ENCODE peak calls at places on chromosome 9, in five cellular contexts. R, G, D, N and B are unnamed samples.

GRCh38 chr9:89436963-89437625 is 60.8 kb downstream of the SEMA4D start:
- DNase-seq in R (no peak), G (peak; percentile 83), D (no peak), N (no peak), B (no peak)

GRCh38 chr9:6271508-6272228 is 56.1 kb downstream of the IL33 start:
- DNase-seq in R (no peak), G (no peak), D (no peak), N (no peak), B (no peak)

GRCh38 chr9:137454145-137454505 is 5.0 kb downstream of the NSMF start:
- DNase-seq in R (peak; percentile 46), G (no peak), D (no peak), N (peak; percentile 71), B (no peak)

GRCh38 chr9:136791466-136792276 is 527 bp downstream of the TMEM141 start:
- DNase-seq in R (no peak), G (peak; percentile 75), D (peak; percentile 65), N (peak; percentile 67), B (peak; percentile 31)

GRCh38 chr9:68872026-68872501 is 141.8 kb downstream of the PRKACG start:
- DNase-seq in R (no peak), G (no peak), D (no peak), N (no peak), B (no peak)

GRCh38 chr9:21995652-21996275 is 1.2 kb downstream of the CDKN2B-AS1 start:
- DNase-seq in R (no peak), G (peak; percentile 51), D (peak; percentile 24), N (peak; percentile 58), B (no peak)

GRCh38 chr9:98774746-98775145 is 21.6 kb downstream of the ANKS6 start:
- DNase-seq in R (no peak), G (no peak), D (no peak), N (peak; percentile 23), B (no peak)

GRCh38 chr9:111566234-111566633 is 33.2 kb downstream of the PTGR1 start:
- DNase-seq in R (no peak), G (no peak), D (no peak), N (no peak), B (no peak)

GRCh38 chr9:108156270-108156998 is 666.9 kb upstream of the KLF4 start:
- DNase-seq in R (no peak), G (no peak), D (peak; percentile 76), N (no peak), B (peak; percentile 87)

GRCh38 chr9:69324549-69325401 is at the start of gene ENTREP1:
- DNase-seq in R (peak; percentile 62), G (no peak), D (peak; percentile 52), N (peak; percentile 61), B (peak; percentile 67)

GRCh38 chr9:83284766-83285165 is 221.8 kb upstream of the RASEF start:
- DNase-seq in R (no peak), G (no peak), D (no peak), N (no peak), B (no peak)

GRCh38 chr9:121663591-121663990 is 12.2 kb downstream of the DAB2IP start:
- DNase-seq in R (no peak), G (no peak), D (no peak), N (no peak), B (no peak)

GRCh38 chr9:137042751-137043727 is 2.9 kb downstream of the NPDC1 start:
- DNase-seq in R (no peak), G (no peak), D (no peak), N (no peak), B (no peak)

GRCh38 chr9:115642285-115642684 is 511.3 kb upstream of the PAPPA start:
- DNase-seq in R (no peak), G (no peak), D (no peak), N (no peak), B (no peak)

GRCh38 chr9:8958358-8958757 is 1158.8 kb upstream of the DMAC1 start:
- DNase-seq in R (no peak), G (no peak), D (no peak), N (no peak), B (no peak)

GRCh38 chr9:18485691-18486090 is 11.7 kb downstream of the ADAMTSL1 start:
- DNase-seq in R (no peak), G (no peak), D (no peak), N (no peak), B (no peak)

GRCh38 chr9:5389109-5389732 is 48.5 kb downstream of the PLGRKT start:
- DNase-seq in R (no peak), G (no peak), D (peak; percentile 73), N (no peak), B (peak; percentile 94)

GRCh38 chr9:77475641-77476473 is 172.3 kb downstream of the GNA14 start:
- DNase-seq in R (no peak), G (no peak), D (no peak), N (no peak), B (peak; percentile 50)

GRCh38 chr9:105054488-105054887 is 126.5 kb upstream of the ABCA1 start:
- DNase-seq in R (no peak), G (no peak), D (peak; percentile 68), N (no peak), B (peak; percentile 80)

GRCh38 chr9:106350777-106351176 is 512.2 kb upstream of the ZNF462 start:
- DNase-seq in R (no peak), G (no peak), D (no peak), N (no peak), B (no peak)

GRCh38 chr9:107222020-107222522 is 61.0 kb upstream of the RAD23B start:
- DNase-seq in R (no peak), G (no peak), D (no peak), N (no peak), B (peak; percentile 45)

GRCh38 chr9:123058834-123059233 is 25.4 kb downstream of the GPR21 start:
- DNase-seq in R (no peak), G (no peak), D (peak; percentile 60), N (no peak), B (peak; percentile 57)

GRCh38 chr9:124212381-124213050 is 45.2 kb upstream of the NEK6 start:
- DNase-seq in R (no peak), G (no peak), D (peak; percentile 87), N (no peak), B (peak; percentile 46)

GRCh38 chr9:99433555-99433954 is 211.5 kb downstream of the SEC61B start:
- DNase-seq in R (no peak), G (peak; percentile 63), D (peak; percentile 82), N (no peak), B (peak; percentile 95)

GRCh38 chr9:114893622-114894021 is 36.8 kb downstream of the TNFSF8 start:
- DNase-seq in R (no peak), G (no peak), D (peak; percentile 76), N (no peak), B (peak; percentile 95)

GRCh38 chr9:131838581-131839280 is 98.9 kb upstream of the RAPGEF1 start:
- DNase-seq in R (no peak), G (no peak), D (no peak), N (no peak), B (no peak)